ENCODE peak calls at places on chromosomes 3 and 15, in four cellular contexts. G is GM12878, X is H1, Z is K562. E is an unnamed sample.

GRCh38 chr3:50237133-50237651 is 1.2 kb downstream of the GNAI2 start:
- DNase-seq in G (no peak), X (peak), Z (peak), E (peak)

GRCh38 chr15:89452330-89452836 is 44.0 kb downstream of the RHCG start:
- DNase-seq in G (no peak), X (no peak), Z (no peak), E (no peak)

GRCh38 chr3:123424321-123424998 is 24.4 kb downstream of the ADCY5 start:
- DNase-seq in G (no peak), X (no peak), Z (no peak), E (no peak)

GRCh38 chr15:98684441-98684840 is 36.1 kb downstream of the IGF1R start:
- DNase-seq in G (no peak), X (no peak), Z (no peak), E (no peak)

GRCh38 chr3:165125836-165126235 is 47.5 kb upstream of the SI start:
- DNase-seq in G (no peak), X (no peak), Z (no peak), E (no peak)

GRCh38 chr3:9862391-9863235 is 17.4 kb downstream of the CIDEC start:
- DNase-seq in G (no peak), X (peak), Z (peak), E (peak)

GRCh38 chr15:81023483-81024264 is 23.0 kb downstream of the TLNRD1 start:
- DNase-seq in G (peak), X (no peak), Z (no peak), E (no peak)

GRCh38 chr15:50996641-50997040 is 88.2 kb downstream of the AP4E1 start:
- DNase-seq in G (no peak), X (no peak), Z (no peak), E (no peak)

GRCh38 chr3:170809975-170810357 is 60.0 kb downstream of the RPL22L1 start:
- DNase-seq in G (no peak), X (no peak), Z (no peak), E (peak)

GRCh38 chr3:31427623-31428022 is 105.1 kb upstream of the STT3B start:
- DNase-seq in G (no peak), X (no peak), Z (no peak), E (no peak)

GRCh38 chr3:22587446-22587845 is 615.7 kb upstream of the UBE2E2 start:
- DNase-seq in G (no peak), X (no peak), Z (no peak), E (no peak)

GRCh38 chr15:95326689-95327525 is 1003.6 kb upstream of the NR2F2 start:
- DNase-seq in G (no peak), X (peak), Z (no peak), E (peak)

GRCh38 chr15:88727439-88727838 is 75.8 kb upstream of the ACAN start:
- DNase-seq in G (no peak), X (no peak), Z (no peak), E (no peak)

GRCh38 chr15:51085764-51086163 is 8.9 kb downstream of the TNFAIP8L3 start:
- DNase-seq in G (no peak), X (no peak), Z (no peak), E (no peak)

GRCh38 chr15:85455851-85456250 is 75.4 kb downstream of the AKAP13 start:
- DNase-seq in G (no peak), X (no peak), Z (no peak), E (no peak)

GRCh38 chr15:85587707-85588441 is 206.9 kb downstream of the KLHL25 start:
- DNase-seq in G (no peak), X (no peak), Z (no peak), E (no peak)

GRCh38 chr3:195040773-195041520 is 230.0 kb downstream of the XXYLT1 start:
- DNase-seq in G (no peak), X (no peak), Z (no peak), E (no peak)

GRCh38 chr3:58038675-58039302 is 30.6 kb downstream of the FLNB start:
- DNase-seq in G (no peak), X (no peak), Z (no peak), E (no peak)

GRCh38 chr15:60917469-60918130 is 311.5 kb downstream of the RORA start:
- DNase-seq in G (no peak), X (no peak), Z (no peak), E (no peak)

GRCh38 chr15:73371812-73372211 is 3.1 kb upstream of the HCN4 start:
- DNase-seq in G (no peak), X (no peak), Z (no peak), E (no peak)

GRCh38 chr15:32003558-32003957 is 26.8 kb upstream of the CHRNA7 start:
- DNase-seq in G (no peak), X (no peak), Z (no peak), E (no peak)

GRCh38 chr3:74633021-74633420 is 18.6 kb upstream of the CNTN3 start:
- DNase-seq in G (no peak), X (no peak), Z (no peak), E (no peak)

GRCh38 chr3:118803096-118803476 is 231.6 kb downstream of the IGSF11 start:
- DNase-seq in G (no peak), X (no peak), Z (no peak), E (no peak)

GRCh38 chr3:50345586-50345985 is at the start of gene ZMYND10:
- DNase-seq in G (no peak), X (peak), Z (peak), E (no peak)

GRCh38 chr15:32824777-32825176 is 107.0 kb downstream of the GREM1 start:
- DNase-seq in G (no peak), X (no peak), Z (no peak), E (no peak)

GRCh38 chr3:150106752-150107428 is 136.2 kb upstream of the PFN2 start:
- DNase-seq in G (no peak), X (no peak), Z (no peak), E (peak)

GRCh38 chr15:22930782-22931484 is 49.2 kb downstream of the CYFIP1 start:
- DNase-seq in G (no peak), X (no peak), Z (no peak), E (no peak)

GRCh38 chr3:36394176-36394575 is 13.9 kb downstream of the STAC start:
- DNase-seq in G (no peak), X (no peak), Z (no peak), E (no peak)

GRCh38 chr3:38458796-38459498 is 5.3 kb downstream of the ACVR2B start:
- DNase-seq in G (no peak), X (no peak), Z (no peak), E (peak)

GRCh38 chr15:75578948-75579908 is at the start of gene PTPN9:
- DNase-seq in G (no peak), X (peak), Z (peak), E (peak)

GRCh38 chr15:28106294-28107110 is 7.4 kb upstream of the OCA2 start:
- DNase-seq in G (no peak), X (no peak), Z (no peak), E (peak)

GRCh38 chr15:38576837-38577236 is 12.2 kb upstream of the RASGRP1 start:
- DNase-seq in G (no peak), X (no peak), Z (no peak), E (no peak)

GRCh38 chr3:57659004-57659672 is 33.7 kb downstream of the DENND6A start:
- DNase-seq in G (no peak), X (no peak), Z (no peak), E (no peak)

GRCh38 chr3:10518506-10519150 is 13.2 kb upstream of the ATP2B2 start:
- DNase-seq in G (no peak), X (peak), Z (no peak), E (no peak)

GRCh38 chr15:23566070-23567050 is 886 bp downstream of the MKRN3 start:
- DNase-seq in G (no peak), X (no peak), Z (peak), E (peak)

GRCh38 chr15:43285609-43286037 is 18.9 kb upstream of the TGM5 start:
- DNase-seq in G (peak), X (peak), Z (peak), E (peak)

GRCh38 chr3:187012609-187013051 is 82.3 kb downstream of the ST6GAL1 start:
- DNase-seq in G (no peak), X (peak), Z (no peak), E (no peak)

GRCh38 chr3:128408693-128409620 is 57.7 kb downstream of the DNAJB8 start:
- DNase-seq in G (no peak), X (no peak), Z (no peak), E (peak)

GRCh38 chr3:155292133-155292532 is 1.4 kb downstream of the STRIT1 start:
- DNase-seq in G (no peak), X (no peak), Z (no peak), E (no peak)

GRCh38 chr3:50185230-50185629 is 6.2 kb upstream of the GNAT1 start:
- DNase-seq in G (no peak), X (no peak), Z (no peak), E (no peak)

DNA sequence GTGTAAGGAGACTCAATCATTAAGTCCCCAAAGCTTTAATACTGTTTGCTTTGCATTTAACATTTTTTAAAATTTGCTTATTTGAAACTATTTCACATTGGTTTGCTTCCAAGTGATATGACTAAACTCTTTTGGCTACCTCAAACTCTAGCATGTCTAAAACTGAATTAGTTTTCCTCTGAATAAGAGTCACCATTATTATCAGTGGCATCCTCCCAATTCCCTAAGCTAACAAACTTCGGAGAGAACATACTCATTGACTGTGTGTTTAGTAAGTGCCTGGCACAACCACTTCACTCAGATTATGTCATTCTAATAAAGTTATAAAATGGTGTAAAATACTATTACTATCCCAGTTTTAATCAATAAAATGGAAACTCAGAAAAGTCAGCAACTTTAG is 21.9 kb downstream of the ATOSA start:
- DNase-seq in G (no peak), X (no peak), Z (no peak), E (no peak)
- TF ChIP-seq NRF1 in G (no peak), X (no peak), Z (no peak), E (no peak)

GRCh38 chr3:184807549-184807948 is 4.4 kb upstream of the VPS8 start:
- DNase-seq in G (no peak), X (no peak), Z (no peak), E (no peak)
- TF ChIP-seq NRF1 in G (no peak), X (no peak), Z (no peak), E (no peak)

GRCh38 chr3:39651993-39652739 is 157.2 kb upstream of the MYRIP start:
- DNase-seq in G (no peak), X (no peak), Z (no peak), E (no peak)

GRCh38 chr3:39657775-39658174 is 151.6 kb upstream of the MYRIP start:
- DNase-seq in G (no peak), X (no peak), Z (no peak), E (no peak)

DNA sequence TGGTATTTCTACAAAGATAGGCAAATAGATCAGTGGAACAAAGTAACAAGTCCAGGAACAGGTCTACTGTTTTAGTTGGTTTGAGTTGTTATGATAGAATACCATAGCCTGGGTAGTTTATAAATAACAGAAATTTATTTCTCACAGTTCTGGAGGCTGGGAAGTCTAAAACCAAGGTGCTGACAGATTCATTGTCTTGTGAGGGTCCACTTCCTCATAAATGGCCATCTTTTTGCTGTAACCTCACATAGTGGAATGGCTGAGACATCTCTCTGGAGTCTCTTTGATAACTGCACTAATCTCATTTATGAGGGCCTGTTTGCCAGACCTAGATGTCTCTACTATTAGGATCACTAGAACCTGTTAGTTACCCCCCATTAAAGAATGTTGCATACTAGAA is 152.3 kb upstream of the MYRIP start:
- DNase-seq in G (no peak), X (no peak), Z (no peak), E (no peak)
- TF ChIP-seq NRF1 in G (no peak), X (no peak), Z (no peak), E (no peak)

DNA sequence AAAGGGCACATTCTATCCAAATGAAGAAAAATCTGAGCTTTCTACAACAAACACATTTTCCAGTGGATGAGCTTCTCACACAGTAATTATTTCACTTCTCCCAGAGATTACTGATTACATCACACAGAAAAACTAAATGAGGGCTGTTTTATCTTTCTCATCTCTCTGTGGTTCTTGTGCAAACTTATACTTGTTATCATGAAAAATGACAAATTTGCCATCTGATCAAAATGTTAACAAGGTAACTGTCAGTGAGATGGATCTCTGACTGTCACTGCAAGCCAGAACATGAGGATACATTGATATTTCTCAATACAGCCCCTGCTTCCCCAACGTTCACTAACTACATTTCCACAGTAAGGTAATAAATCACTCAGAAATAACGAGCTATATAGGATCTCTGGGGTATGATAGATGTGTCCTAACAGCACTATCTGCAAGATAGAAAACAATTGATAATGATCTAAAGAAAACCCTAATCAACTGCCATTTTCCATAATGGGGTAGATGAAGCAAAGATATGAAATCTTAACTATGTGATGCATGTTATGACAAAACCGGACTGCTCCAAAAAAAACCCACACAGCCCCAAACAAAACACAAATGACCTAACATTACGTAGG is 829.3 kb upstream of the CFAP20DC start:
- DNase-seq in G (no peak), X (no peak), Z (no peak), E (no peak)
- TF ChIP-seq NRF1 in G (no peak), X (no peak), Z (no peak), E (no peak)

E was measured in SK-N-SH.